ENCODE peak calls at places on chromosome 7, in eight cellular contexts. One of them, this sample, is unnamed.

GRCh38 chr7:157570531-157571200 is 233.9 kb downstream of the DNAJB6 start:
- DNase-seq in glomerular endothelial cell: no peak
- DNase-seq in stimulated activated CD8-positive, alpha-beta memory T cell treated with anti-CD3 and anti-CD28 coated beads, Interleukin-15, amount 100 ng/mL, for 4 hours: no peak
- DNase-seq in GM13977: no peak
- DNase-seq in type B pancreatic cell: no peak
- DNase-seq in adrenal gland: no peak
- DNase-seq in sigmoid colon: peak
- DNase-seq in activated T-cell treated with anti-CD3 and anti-CD28 coated beads, Interleukin-2, amount 50 U/mL, for 72 hours: peak
- DNase-seq in this sample: no peak

GRCh38 chr7:16817536-16817935 is 12.7 kb upstream of the AGR2 start:
- DNase-seq in glomerular endothelial cell: no peak
- DNase-seq in stimulated activated CD8-positive, alpha-beta memory T cell treated with anti-CD3 and anti-CD28 coated beads, Interleukin-15, amount 100 ng/mL, for 4 hours: no peak
- DNase-seq in GM13977: no peak
- DNase-seq in type B pancreatic cell: no peak
- DNase-seq in adrenal gland: no peak
- DNase-seq in sigmoid colon: no peak
- DNase-seq in activated T-cell treated with anti-CD3 and anti-CD28 coated beads, Interleukin-2, amount 50 U/mL, for 72 hours: no peak
- DNase-seq in this sample: no peak

GRCh38 chr7:45026984-45027773 is 27.2 kb downstream of the CCM2 start:
- DNase-seq in glomerular endothelial cell: no peak
- DNase-seq in stimulated activated CD8-positive, alpha-beta memory T cell treated with anti-CD3 and anti-CD28 coated beads, Interleukin-15, amount 100 ng/mL, for 4 hours: no peak
- DNase-seq in GM13977: no peak
- DNase-seq in type B pancreatic cell: no peak
- DNase-seq in adrenal gland: peak
- DNase-seq in sigmoid colon: no peak
- DNase-seq in activated T-cell treated with anti-CD3 and anti-CD28 coated beads, Interleukin-2, amount 50 U/mL, for 72 hours: peak
- DNase-seq in this sample: peak

GRCh38 chr7:56092789-56093531 is at the start of gene PHKG1:
- DNase-seq in glomerular endothelial cell: no peak
- DNase-seq in stimulated activated CD8-positive, alpha-beta memory T cell treated with anti-CD3 and anti-CD28 coated beads, Interleukin-15, amount 100 ng/mL, for 4 hours: no peak
- DNase-seq in GM13977: no peak
- DNase-seq in type B pancreatic cell: no peak
- DNase-seq in adrenal gland: peak
- DNase-seq in sigmoid colon: peak
- DNase-seq in activated T-cell treated with anti-CD3 and anti-CD28 coated beads, Interleukin-2, amount 50 U/mL, for 72 hours: no peak
- DNase-seq in this sample: peak

GRCh38 chr7:17532861-17533404 is 234.5 kb downstream of the AHR start:
- DNase-seq in glomerular endothelial cell: no peak
- DNase-seq in stimulated activated CD8-positive, alpha-beta memory T cell treated with anti-CD3 and anti-CD28 coated beads, Interleukin-15, amount 100 ng/mL, for 4 hours: no peak
- DNase-seq in GM13977: no peak
- DNase-seq in type B pancreatic cell: no peak
- DNase-seq in adrenal gland: no peak
- DNase-seq in sigmoid colon: no peak
- DNase-seq in activated T-cell treated with anti-CD3 and anti-CD28 coated beads, Interleukin-2, amount 50 U/mL, for 72 hours: no peak
- DNase-seq in this sample: no peak

GRCh38 chr7:103065666-103066065 is 8.9 kb downstream of the FBXL13 start:
- DNase-seq in glomerular endothelial cell: no peak
- DNase-seq in stimulated activated CD8-positive, alpha-beta memory T cell treated with anti-CD3 and anti-CD28 coated beads, Interleukin-15, amount 100 ng/mL, for 4 hours: no peak
- DNase-seq in GM13977: peak
- DNase-seq in type B pancreatic cell: no peak
- DNase-seq in adrenal gland: peak
- DNase-seq in sigmoid colon: no peak
- DNase-seq in activated T-cell treated with anti-CD3 and anti-CD28 coated beads, Interleukin-2, amount 50 U/mL, for 72 hours: peak
- DNase-seq in this sample: no peak

GRCh38 chr7:81449105-81449504 is 320.7 kb downstream of the HGF start:
- DNase-seq in glomerular endothelial cell: no peak
- DNase-seq in stimulated activated CD8-positive, alpha-beta memory T cell treated with anti-CD3 and anti-CD28 coated beads, Interleukin-15, amount 100 ng/mL, for 4 hours: no peak
- DNase-seq in GM13977: no peak
- DNase-seq in type B pancreatic cell: no peak
- DNase-seq in adrenal gland: no peak
- DNase-seq in sigmoid colon: no peak
- DNase-seq in activated T-cell treated with anti-CD3 and anti-CD28 coated beads, Interleukin-2, amount 50 U/mL, for 72 hours: no peak
- DNase-seq in this sample: no peak

GRCh38 chr7:152643979-152644559 is 31.9 kb downstream of the XRCC2 start:
- DNase-seq in glomerular endothelial cell: no peak
- DNase-seq in stimulated activated CD8-positive, alpha-beta memory T cell treated with anti-CD3 and anti-CD28 coated beads, Interleukin-15, amount 100 ng/mL, for 4 hours: no peak
- DNase-seq in GM13977: no peak
- DNase-seq in type B pancreatic cell: no peak
- DNase-seq in adrenal gland: no peak
- DNase-seq in sigmoid colon: no peak
- DNase-seq in activated T-cell treated with anti-CD3 and anti-CD28 coated beads, Interleukin-2, amount 50 U/mL, for 72 hours: no peak
- DNase-seq in this sample: no peak

GRCh38 chr7:121329460-121330052 is 756 bp downstream of the WNT16 start:
- DNase-seq in glomerular endothelial cell: no peak
- DNase-seq in stimulated activated CD8-positive, alpha-beta memory T cell treated with anti-CD3 and anti-CD28 coated beads, Interleukin-15, amount 100 ng/mL, for 4 hours: no peak
- DNase-seq in GM13977: peak
- DNase-seq in type B pancreatic cell: no peak
- DNase-seq in adrenal gland: no peak
- DNase-seq in sigmoid colon: no peak
- DNase-seq in activated T-cell treated with anti-CD3 and anti-CD28 coated beads, Interleukin-2, amount 50 U/mL, for 72 hours: peak
- DNase-seq in this sample: no peak

GRCh38 chr7:151677581-151678226 is 158.0 kb upstream of the RHEB start:
- DNase-seq in glomerular endothelial cell: no peak
- DNase-seq in stimulated activated CD8-positive, alpha-beta memory T cell treated with anti-CD3 and anti-CD28 coated beads, Interleukin-15, amount 100 ng/mL, for 4 hours: no peak
- DNase-seq in GM13977: no peak
- DNase-seq in type B pancreatic cell: no peak
- DNase-seq in adrenal gland: no peak
- DNase-seq in sigmoid colon: no peak
- DNase-seq in activated T-cell treated with anti-CD3 and anti-CD28 coated beads, Interleukin-2, amount 50 U/mL, for 72 hours: no peak
- DNase-seq in this sample: no peak

GRCh38 chr7:124084024-124084423 is 51.2 kb upstream of the TMEM229A start:
- DNase-seq in glomerular endothelial cell: no peak
- DNase-seq in stimulated activated CD8-positive, alpha-beta memory T cell treated with anti-CD3 and anti-CD28 coated beads, Interleukin-15, amount 100 ng/mL, for 4 hours: no peak
- DNase-seq in GM13977: no peak
- DNase-seq in type B pancreatic cell: no peak
- DNase-seq in adrenal gland: no peak
- DNase-seq in sigmoid colon: no peak
- DNase-seq in activated T-cell treated with anti-CD3 and anti-CD28 coated beads, Interleukin-2, amount 50 U/mL, for 72 hours: no peak
- DNase-seq in this sample: no peak

GRCh38 chr7:74115326-74115725 is 31.7 kb downstream of the LIMK1 start:
- DNase-seq in glomerular endothelial cell: no peak
- DNase-seq in stimulated activated CD8-positive, alpha-beta memory T cell treated with anti-CD3 and anti-CD28 coated beads, Interleukin-15, amount 100 ng/mL, for 4 hours: no peak
- DNase-seq in GM13977: no peak
- DNase-seq in type B pancreatic cell: no peak
- DNase-seq in adrenal gland: no peak
- DNase-seq in sigmoid colon: no peak
- DNase-seq in activated T-cell treated with anti-CD3 and anti-CD28 coated beads, Interleukin-2, amount 50 U/mL, for 72 hours: no peak
- DNase-seq in this sample: no peak

GRCh38 chr7:7099584-7100014 is 82.7 kb upstream of the C1GALT1 start:
- DNase-seq in glomerular endothelial cell: peak
- DNase-seq in stimulated activated CD8-positive, alpha-beta memory T cell treated with anti-CD3 and anti-CD28 coated beads, Interleukin-15, amount 100 ng/mL, for 4 hours: no peak
- DNase-seq in GM13977: no peak
- DNase-seq in type B pancreatic cell: no peak
- DNase-seq in adrenal gland: peak
- DNase-seq in sigmoid colon: peak
- DNase-seq in activated T-cell treated with anti-CD3 and anti-CD28 coated beads, Interleukin-2, amount 50 U/mL, for 72 hours: no peak
- DNase-seq in this sample: peak

GRCh38 chr7:79319369-79319768 is 134.1 kb downstream of the MAGI2 start:
- DNase-seq in glomerular endothelial cell: no peak
- DNase-seq in stimulated activated CD8-positive, alpha-beta memory T cell treated with anti-CD3 and anti-CD28 coated beads, Interleukin-15, amount 100 ng/mL, for 4 hours: no peak
- DNase-seq in GM13977: no peak
- DNase-seq in type B pancreatic cell: no peak
- DNase-seq in adrenal gland: no peak
- DNase-seq in sigmoid colon: no peak
- DNase-seq in activated T-cell treated with anti-CD3 and anti-CD28 coated beads, Interleukin-2, amount 50 U/mL, for 72 hours: no peak
- DNase-seq in this sample: no peak

GRCh38 chr7:20030915-20031362 is 186.2 kb downstream of the MACC1 start:
- DNase-seq in glomerular endothelial cell: no peak
- DNase-seq in stimulated activated CD8-positive, alpha-beta memory T cell treated with anti-CD3 and anti-CD28 coated beads, Interleukin-15, amount 100 ng/mL, for 4 hours: no peak
- DNase-seq in GM13977: no peak
- DNase-seq in type B pancreatic cell: no peak
- DNase-seq in adrenal gland: no peak
- DNase-seq in sigmoid colon: no peak
- DNase-seq in activated T-cell treated with anti-CD3 and anti-CD28 coated beads, Interleukin-2, amount 50 U/mL, for 72 hours: no peak
- DNase-seq in this sample: no peak

GRCh38 chr7:158016171-158017087 is 571.2 kb downstream of the PTPRN2 start:
- DNase-seq in glomerular endothelial cell: no peak
- DNase-seq in stimulated activated CD8-positive, alpha-beta memory T cell treated with anti-CD3 and anti-CD28 coated beads, Interleukin-15, amount 100 ng/mL, for 4 hours: no peak
- DNase-seq in GM13977: no peak
- DNase-seq in type B pancreatic cell: peak
- DNase-seq in adrenal gland: peak
- DNase-seq in sigmoid colon: no peak
- DNase-seq in activated T-cell treated with anti-CD3 and anti-CD28 coated beads, Interleukin-2, amount 50 U/mL, for 72 hours: no peak
- DNase-seq in this sample: no peak

GRCh38 chr7:6159097-6159483 is 113.3 kb downstream of the CYTH3 start:
- DNase-seq in glomerular endothelial cell: no peak
- DNase-seq in stimulated activated CD8-positive, alpha-beta memory T cell treated with anti-CD3 and anti-CD28 coated beads, Interleukin-15, amount 100 ng/mL, for 4 hours: no peak
- DNase-seq in GM13977: no peak
- DNase-seq in type B pancreatic cell: no peak
- DNase-seq in adrenal gland: peak
- DNase-seq in sigmoid colon: no peak
- DNase-seq in activated T-cell treated with anti-CD3 and anti-CD28 coated beads, Interleukin-2, amount 50 U/mL, for 72 hours: no peak
- DNase-seq in this sample: no peak

GRCh38 chr7:15326044-15326644 is 235.7 kb downstream of the AGMO start:
- DNase-seq in glomerular endothelial cell: peak
- DNase-seq in stimulated activated CD8-positive, alpha-beta memory T cell treated with anti-CD3 and anti-CD28 coated beads, Interleukin-15, amount 100 ng/mL, for 4 hours: no peak
- DNase-seq in GM13977: peak
- DNase-seq in type B pancreatic cell: no peak
- DNase-seq in adrenal gland: no peak
- DNase-seq in sigmoid colon: no peak
- DNase-seq in activated T-cell treated with anti-CD3 and anti-CD28 coated beads, Interleukin-2, amount 50 U/mL, for 72 hours: no peak
- DNase-seq in this sample: peak

GRCh38 chr7:108415821-108416536 is 40.3 kb downstream of the NRCAM start:
- DNase-seq in glomerular endothelial cell: no peak
- DNase-seq in stimulated activated CD8-positive, alpha-beta memory T cell treated with anti-CD3 and anti-CD28 coated beads, Interleukin-15, amount 100 ng/mL, for 4 hours: no peak
- DNase-seq in GM13977: peak
- DNase-seq in type B pancreatic cell: no peak
- DNase-seq in adrenal gland: peak
- DNase-seq in sigmoid colon: no peak
- DNase-seq in activated T-cell treated with anti-CD3 and anti-CD28 coated beads, Interleukin-2, amount 50 U/mL, for 72 hours: peak
- DNase-seq in this sample: peak

GRCh38 chr7:76011437-76011836 is 17.0 kb upstream of the TMEM120A start:
- DNase-seq in glomerular endothelial cell: peak
- DNase-seq in stimulated activated CD8-positive, alpha-beta memory T cell treated with anti-CD3 and anti-CD28 coated beads, Interleukin-15, amount 100 ng/mL, for 4 hours: no peak
- DNase-seq in GM13977: no peak
- DNase-seq in type B pancreatic cell: no peak
- DNase-seq in adrenal gland: no peak
- DNase-seq in sigmoid colon: peak
- DNase-seq in activated T-cell treated with anti-CD3 and anti-CD28 coated beads, Interleukin-2, amount 50 U/mL, for 72 hours: no peak
- DNase-seq in this sample: no peak

GRCh38 chr7:129493555-129493954 is 8.8 kb upstream of the SMKR1 start:
- DNase-seq in glomerular endothelial cell: no peak
- DNase-seq in stimulated activated CD8-positive, alpha-beta memory T cell treated with anti-CD3 and anti-CD28 coated beads, Interleukin-15, amount 100 ng/mL, for 4 hours: no peak
- DNase-seq in GM13977: no peak
- DNase-seq in type B pancreatic cell: no peak
- DNase-seq in adrenal gland: no peak
- DNase-seq in sigmoid colon: no peak
- DNase-seq in activated T-cell treated with anti-CD3 and anti-CD28 coated beads, Interleukin-2, amount 50 U/mL, for 72 hours: no peak
- DNase-seq in this sample: no peak

GRCh38 chr7:16804674-16805439 is at the start of gene AGR2:
- DNase-seq in glomerular endothelial cell: no peak
- DNase-seq in stimulated activated CD8-positive, alpha-beta memory T cell treated with anti-CD3 and anti-CD28 coated beads, Interleukin-15, amount 100 ng/mL, for 4 hours: no peak
- DNase-seq in GM13977: no peak
- DNase-seq in type B pancreatic cell: no peak
- DNase-seq in adrenal gland: no peak
- DNase-seq in sigmoid colon: no peak
- DNase-seq in activated T-cell treated with anti-CD3 and anti-CD28 coated beads, Interleukin-2, amount 50 U/mL, for 72 hours: no peak
- DNase-seq in this sample: no peak

GRCh38 chr7:128045766-128046165 is 14.5 kb upstream of the LRRC4 start:
- DNase-seq in glomerular endothelial cell: no peak
- DNase-seq in stimulated activated CD8-positive, alpha-beta memory T cell treated with anti-CD3 and anti-CD28 coated beads, Interleukin-15, amount 100 ng/mL, for 4 hours: no peak
- DNase-seq in GM13977: no peak
- DNase-seq in type B pancreatic cell: no peak
- DNase-seq in adrenal gland: no peak
- DNase-seq in sigmoid colon: no peak
- DNase-seq in activated T-cell treated with anti-CD3 and anti-CD28 coated beads, Interleukin-2, amount 50 U/mL, for 72 hours: no peak
- DNase-seq in this sample: no peak

GRCh38 chr7:157471259-157472125 is 134.7 kb downstream of the DNAJB6 start:
- DNase-seq in glomerular endothelial cell: no peak
- DNase-seq in stimulated activated CD8-positive, alpha-beta memory T cell treated with anti-CD3 and anti-CD28 coated beads, Interleukin-15, amount 100 ng/mL, for 4 hours: no peak
- DNase-seq in GM13977: no peak
- DNase-seq in type B pancreatic cell: no peak
- DNase-seq in adrenal gland: peak
- DNase-seq in sigmoid colon: peak
- DNase-seq in activated T-cell treated with anti-CD3 and anti-CD28 coated beads, Interleukin-2, amount 50 U/mL, for 72 hours: peak
- DNase-seq in this sample: no peak

GRCh38 chr7:27190284-27190748 is 5.3 kb upstream of the HOXA11 start:
- DNase-seq in glomerular endothelial cell: no peak
- DNase-seq in stimulated activated CD8-positive, alpha-beta memory T cell treated with anti-CD3 and anti-CD28 coated beads, Interleukin-15, amount 100 ng/mL, for 4 hours: no peak
- DNase-seq in GM13977: no peak
- DNase-seq in type B pancreatic cell: no peak
- DNase-seq in adrenal gland: peak
- DNase-seq in sigmoid colon: no peak
- DNase-seq in activated T-cell treated with anti-CD3 and anti-CD28 coated beads, Interleukin-2, amount 50 U/mL, for 72 hours: no peak
- DNase-seq in this sample: no peak

GRCh38 chr7:44275829-44276570 is 49.4 kb downstream of the CAMK2B start:
- DNase-seq in glomerular endothelial cell: no peak
- DNase-seq in stimulated activated CD8-positive, alpha-beta memory T cell treated with anti-CD3 and anti-CD28 coated beads, Interleukin-15, amount 100 ng/mL, for 4 hours: no peak
- DNase-seq in GM13977: no peak
- DNase-seq in type B pancreatic cell: no peak
- DNase-seq in adrenal gland: no peak
- DNase-seq in sigmoid colon: peak
- DNase-seq in activated T-cell treated with anti-CD3 and anti-CD28 coated beads, Interleukin-2, amount 50 U/mL, for 72 hours: no peak
- DNase-seq in this sample: no peak

GRCh38 chr7:132575987-132576722 is at the start of gene PLXNA4:
- DNase-seq in glomerular endothelial cell: no peak
- DNase-seq in stimulated activated CD8-positive, alpha-beta memory T cell treated with anti-CD3 and anti-CD28 coated beads, Interleukin-15, amount 100 ng/mL, for 4 hours: no peak
- DNase-seq in GM13977: peak
- DNase-seq in type B pancreatic cell: no peak
- DNase-seq in adrenal gland: no peak
- DNase-seq in sigmoid colon: peak
- DNase-seq in activated T-cell treated with anti-CD3 and anti-CD28 coated beads, Interleukin-2, amount 50 U/mL, for 72 hours: peak
- DNase-seq in this sample: peak

GRCh38 chr7:77833136-77833535 is 34.6 kb downstream of the PHTF2 start:
- DNase-seq in glomerular endothelial cell: no peak
- DNase-seq in stimulated activated CD8-positive, alpha-beta memory T cell treated with anti-CD3 and anti-CD28 coated beads, Interleukin-15, amount 100 ng/mL, for 4 hours: no peak
- DNase-seq in GM13977: no peak
- DNase-seq in type B pancreatic cell: no peak
- DNase-seq in adrenal gland: no peak
- DNase-seq in sigmoid colon: no peak
- DNase-seq in activated T-cell treated with anti-CD3 and anti-CD28 coated beads, Interleukin-2, amount 50 U/mL, for 72 hours: no peak
- DNase-seq in this sample: no peak

GRCh38 chr7:50733552-50733951 is 49.1 kb downstream of the GRB10 start:
- DNase-seq in glomerular endothelial cell: no peak
- DNase-seq in stimulated activated CD8-positive, alpha-beta memory T cell treated with anti-CD3 and anti-CD28 coated beads, Interleukin-15, amount 100 ng/mL, for 4 hours: no peak
- DNase-seq in GM13977: no peak
- DNase-seq in type B pancreatic cell: no peak
- DNase-seq in adrenal gland: no peak
- DNase-seq in sigmoid colon: no peak
- DNase-seq in activated T-cell treated with anti-CD3 and anti-CD28 coated beads, Interleukin-2, amount 50 U/mL, for 72 hours: no peak
- DNase-seq in this sample: no peak

GRCh38 chr7:115678049-115678982 is 352.2 kb downstream of the TFEC start:
- DNase-seq in glomerular endothelial cell: no peak
- DNase-seq in stimulated activated CD8-positive, alpha-beta memory T cell treated with anti-CD3 and anti-CD28 coated beads, Interleukin-15, amount 100 ng/mL, for 4 hours: no peak
- DNase-seq in GM13977: no peak
- DNase-seq in type B pancreatic cell: no peak
- DNase-seq in adrenal gland: no peak
- DNase-seq in sigmoid colon: no peak
- DNase-seq in activated T-cell treated with anti-CD3 and anti-CD28 coated beads, Interleukin-2, amount 50 U/mL, for 72 hours: no peak
- DNase-seq in this sample: no peak

GRCh38 chr7:102439963-102440795 is 6.8 kb downstream of the ORAI2 start:
- DNase-seq in glomerular endothelial cell: peak
- DNase-seq in stimulated activated CD8-positive, alpha-beta memory T cell treated with anti-CD3 and anti-CD28 coated beads, Interleukin-15, amount 100 ng/mL, for 4 hours: no peak
- DNase-seq in GM13977: no peak
- DNase-seq in type B pancreatic cell: no peak
- DNase-seq in adrenal gland: peak
- DNase-seq in sigmoid colon: peak
- DNase-seq in activated T-cell treated with anti-CD3 and anti-CD28 coated beads, Interleukin-2, amount 50 U/mL, for 72 hours: no peak
- DNase-seq in this sample: no peak

GRCh38 chr7:88835147-88835728 is 39.7 kb upstream of the TEX47 start:
- DNase-seq in glomerular endothelial cell: no peak
- DNase-seq in stimulated activated CD8-positive, alpha-beta memory T cell treated with anti-CD3 and anti-CD28 coated beads, Interleukin-15, amount 100 ng/mL, for 4 hours: no peak
- DNase-seq in GM13977: peak
- DNase-seq in type B pancreatic cell: no peak
- DNase-seq in adrenal gland: no peak
- DNase-seq in sigmoid colon: no peak
- DNase-seq in activated T-cell treated with anti-CD3 and anti-CD28 coated beads, Interleukin-2, amount 50 U/mL, for 72 hours: peak
- DNase-seq in this sample: no peak

This sample was measured in midbrain.